ENCODE peak calls at places on chromosomes 16 and 17, in five cellular contexts. U is germinal center, Y is D721Med, L is NCI-H1092 treated with DMSO at 0.1 percent for 48 hours, K is AG04449. N is an unnamed sample.

GRCh38 chr17:58527306-58527705 is 12.9 kb upstream of the MTMR4 start:
- DNase-seq in U (no peak), Y (no peak), L (no peak), K (no peak), N (no peak)

GRCh38 chr16:68995011-68995504 is 110.4 kb upstream of the HAS3 start:
- DNase-seq in U (no peak), Y (no peak), L (no peak), K (no peak), N (peak)

GRCh38 chr17:61895391-61895790 is 32.1 kb upstream of the BRIP1 start:
- DNase-seq in U (no peak), Y (no peak), L (no peak), K (no peak), N (no peak)

GRCh38 chr16:1745181-1745899 is 26.0 kb downstream of the NME3 start:
- DNase-seq in U (no peak), Y (no peak), L (no peak), K (peak), N (no peak)

GRCh38 chr16:88489163-88489721 is 36.2 kb downstream of the ZFPM1 start:
- DNase-seq in U (no peak), Y (no peak), L (no peak), K (no peak), N (no peak)

GRCh38 chr17:38605230-38605851 is 411 bp downstream of the SRCIN1 start:
- DNase-seq in U (peak), Y (no peak), L (peak), K (no peak), N (no peak)

GRCh38 chr17:27481327-27481726 is 25.1 kb downstream of the KSR1 start:
- DNase-seq in U (no peak), Y (no peak), L (no peak), K (no peak), N (no peak)

GRCh38 chr17:81615401-81615930 is 21.4 kb downstream of the NPLOC4 start:
- DNase-seq in U (no peak), Y (no peak), L (no peak), K (no peak), N (no peak)

GRCh38 chr17:50898369-50899004 is 32.3 kb upstream of the TOB1 start:
- DNase-seq in U (no peak), Y (no peak), L (no peak), K (no peak), N (no peak)

GRCh38 chr17:75838410-75838809 is 5.8 kb downstream of the UNC13D start:
- DNase-seq in U (no peak), Y (no peak), L (no peak), K (no peak), N (no peak)

GRCh38 chr17:39002991-39003715 is 36.0 kb upstream of the FBXO47 start:
- DNase-seq in U (no peak), Y (no peak), L (no peak), K (no peak), N (peak)

GRCh38 chr17:3557768-3558583 is at the start of gene TRPV3:
- DNase-seq in U (peak), Y (no peak), L (no peak), K (no peak), N (no peak)

GRCh38 chr17:4592240-4593005 is 8.1 kb downstream of the SMTNL2 start:
- DNase-seq in U (no peak), Y (no peak), L (no peak), K (no peak), N (no peak)

GRCh38 chr17:63082952-63083351 is 116.9 kb downstream of the TANC2 start:
- DNase-seq in U (no peak), Y (no peak), L (no peak), K (no peak), N (peak)

GRCh38 chr17:59167571-59168001 is 12.0 kb downstream of the PRR11 start:
- DNase-seq in U (no peak), Y (no peak), L (no peak), K (no peak), N (no peak)

GRCh38 chr17:58329035-58329807 is 626 bp upstream of the TSPOAP1 start:
- DNase-seq in U (peak), Y (peak), L (no peak), K (no peak), N (peak)

GRCh38 chr17:42436401-42436800 is 13.3 kb upstream of the CAVIN1 start:
- DNase-seq in U (no peak), Y (no peak), L (no peak), K (peak), N (peak)

GRCh38 chr16:7547736-7548135 is 215.1 kb downstream of the RBFOX1 start:
- DNase-seq in U (no peak), Y (no peak), L (no peak), K (no peak), N (no peak)

GRCh38 chr17:59914274-59914854 is 21.4 kb downstream of the RPS6KB1 start:
- DNase-seq in U (peak), Y (peak), L (peak), K (no peak), N (peak)